ENCODE peak calls at places on chromosomes 6 and 20, in eight cellular contexts. Q is CD4-positive, alpha-beta memory T cell; N is hepatocyte; E is left ventricle myocardium inferior; J is lung; Z is substantia nigra; H is transverse colon; K is breast epithelium. U is an unnamed sample.

GRCh38 chr6:149896491-149896890 is 1.4 kb downstream of the RAET1E start:
- DNase-seq in Z (no peak), E (no peak), K (no peak), J (no peak), N (no peak), Q (no peak), H (no peak), U (no peak)

GRCh38 chr20:20782221-20782620 is 69.8 kb upstream of the RALGAPA2 start:
- DNase-seq in E (no peak), Q (no peak), N (no peak), Z (no peak), H (no peak), J (no peak), K (no peak), U (no peak)

GRCh38 chr6:140052757-140053729 is 678.6 kb upstream of the CITED2 start:
- DNase-seq in K (no peak), J (no peak), Q (no peak), Z (no peak), E (no peak), N (peak; percentile 30), H (no peak), U (no peak)

GRCh38 chr20:34215711-34216381 is 25.4 kb upstream of the ASIP start:
- DNase-seq in J (peak; percentile 85), Z (peak; percentile 68), K (peak; percentile 73), N (peak; percentile 92), E (peak; percentile 87), Q (peak; percentile 12), H (peak; percentile 78), U (peak; percentile 48)

GRCh38 chr20:33262658-33263065 is 20.4 kb upstream of the BPIFB1 start:
- DNase-seq in K (no peak), N (peak; percentile 86), E (no peak), Q (no peak), Z (peak; percentile 46), H (no peak), J (no peak), U (no peak)

GRCh38 chr20:32521780-32522524 is 63.2 kb downstream of the NOL4L start:
- DNase-seq in Q (peak; percentile 65), H (peak; percentile 74), E (peak; percentile 49), K (peak; percentile 75), J (peak; percentile 68), Z (peak; percentile 51), N (peak; percentile 92), U (no peak)

GRCh38 chr6:90222724-90223198 is 73.9 kb downstream of the BACH2 start:
- DNase-seq in E (no peak), K (no peak), N (peak; percentile 64), J (no peak), H (no peak), Q (no peak), Z (no peak), U (no peak)

GRCh38 chr6:158660331-158660730 is 10.5 kb downstream of the SYTL3 start:
- DNase-seq in H (peak; percentile 61), Z (no peak), N (peak; percentile 71), K (no peak), Q (peak; percentile 70), E (no peak), J (no peak), U (peak; percentile 38)

GRCh38 chr6:40805336-40805735 is 218.2 kb upstream of the LRFN2 start:
- DNase-seq in N (no peak), Q (no peak), H (no peak), K (no peak), E (no peak), J (no peak), Z (no peak), U (no peak)

GRCh38 chr20:52806918-52807317 is 165.2 kb upstream of the TSHZ2 start:
- DNase-seq in K (no peak), J (no peak), Q (no peak), N (no peak), Z (no peak), H (no peak), E (no peak), U (no peak)

GRCh38 chr6:100726741-100727140 is 154.4 kb downstream of the ASCC3 start:
- DNase-seq in J (no peak), E (no peak), K (no peak), N (no peak), Z (no peak), Q (no peak), H (no peak), U (no peak)

GRCh38 chr6:129104131-129104530 is 221.2 kb downstream of the LAMA2 start:
- DNase-seq in E (no peak), Z (no peak), K (no peak), H (no peak), Q (no peak), J (no peak), N (no peak), U (no peak)

GRCh38 chr20:46964299-46965123 is 69.9 kb downstream of the EYA2 start:
- DNase-seq in E (no peak), J (no peak), H (no peak), K (no peak), Q (no peak), Z (no peak), N (no peak), U (no peak)

GRCh38 chr6:35014341-35014740 is 125.3 kb downstream of the ANKS1A start:
- DNase-seq in N (no peak), J (no peak), K (no peak), H (no peak), E (no peak), Q (no peak), Z (peak; percentile 71), U (no peak)

GRCh38 chr6:35015996-35016395 is 125.1 kb downstream of the TCP11 start:
- DNase-seq in E (no peak), K (no peak), Q (no peak), J (no peak), N (no peak), H (no peak), Z (no peak), U (no peak)

GRCh38 chr6:35014786-35015185 is 125.7 kb downstream of the ANKS1A start:
- DNase-seq in Z (no peak), K (no peak), E (no peak), Q (no peak), N (no peak), H (no peak), J (no peak), U (no peak)

GRCh38 chr6:35015476-35015875 is 125.7 kb downstream of the TCP11 start:
- DNase-seq in Z (no peak), Q (no peak), N (no peak), E (no peak), H (no peak), K (no peak), J (no peak), U (no peak)

GRCh38 chr6:35013701-35014100 is 124.6 kb downstream of the ANKS1A start:
- DNase-seq in N (no peak), E (no peak), Z (no peak), J (no peak), K (no peak), Q (no peak), H (no peak), U (no peak)
- H3K27ac ChIP-seq in N (no peak overlapping the region), E (peak overlapping the region; percentile 96), Z (peak overlapping the region; percentile 79), J (no peak overlapping the region), K (peak overlapping the region; percentile 13), Q (no peak overlapping the region), H (peak overlapping the region; percentile 5), U (no peak overlapping the region)

GRCh38 chr6:106511274-106512047 is 117.8 kb downstream of the RTN4IP1 start:
- DNase-seq in Q (peak; percentile 27), H (peak; percentile 39), E (no peak), K (peak; percentile 56), Z (no peak), J (no peak), N (peak; percentile 41), U (peak; percentile 70)
- H3K27ac ChIP-seq in Q (peak overlapping the region; percentile 98), H (peak overlapping the region; percentile 89), E (peak overlapping the region; percentile 71), K (peak overlapping the region; percentile 93), Z (no peak overlapping the region), J (no peak overlapping the region), N (no peak overlapping the region), U (peak overlapping the region; percentile 67)

GRCh38 chr20:50731055-50731929 is at the start of gene PARD6B:
- DNase-seq in H (peak; percentile 99), N (peak; percentile 100), K (peak; percentile 99), E (peak; percentile 96), Z (peak; percentile 95), J (peak; percentile 97), Q (peak; percentile 100), U (peak; percentile 98)

GRCh38 chr20:50728981-50729874 is 2.2 kb upstream of the PARD6B start:
- DNase-seq in H (peak; percentile 73), Q (no peak), K (no peak), Z (no peak), E (no peak), N (peak; percentile 61), J (peak; percentile 55), U (no peak)

GRCh38 chr20:50728486-50728980 is 2.8 kb upstream of the PARD6B start:
- DNase-seq in Z (no peak), Q (no peak), H (no peak), N (no peak), E (no peak), K (no peak), J (no peak), U (no peak)

GRCh38 chr20:50730765-50731054 is 670 bp upstream of the PARD6B start:
- DNase-seq in Z (no peak), H (no peak), Q (no peak), J (no peak), N (no peak), K (no peak), E (no peak), U (no peak)

DNA sequence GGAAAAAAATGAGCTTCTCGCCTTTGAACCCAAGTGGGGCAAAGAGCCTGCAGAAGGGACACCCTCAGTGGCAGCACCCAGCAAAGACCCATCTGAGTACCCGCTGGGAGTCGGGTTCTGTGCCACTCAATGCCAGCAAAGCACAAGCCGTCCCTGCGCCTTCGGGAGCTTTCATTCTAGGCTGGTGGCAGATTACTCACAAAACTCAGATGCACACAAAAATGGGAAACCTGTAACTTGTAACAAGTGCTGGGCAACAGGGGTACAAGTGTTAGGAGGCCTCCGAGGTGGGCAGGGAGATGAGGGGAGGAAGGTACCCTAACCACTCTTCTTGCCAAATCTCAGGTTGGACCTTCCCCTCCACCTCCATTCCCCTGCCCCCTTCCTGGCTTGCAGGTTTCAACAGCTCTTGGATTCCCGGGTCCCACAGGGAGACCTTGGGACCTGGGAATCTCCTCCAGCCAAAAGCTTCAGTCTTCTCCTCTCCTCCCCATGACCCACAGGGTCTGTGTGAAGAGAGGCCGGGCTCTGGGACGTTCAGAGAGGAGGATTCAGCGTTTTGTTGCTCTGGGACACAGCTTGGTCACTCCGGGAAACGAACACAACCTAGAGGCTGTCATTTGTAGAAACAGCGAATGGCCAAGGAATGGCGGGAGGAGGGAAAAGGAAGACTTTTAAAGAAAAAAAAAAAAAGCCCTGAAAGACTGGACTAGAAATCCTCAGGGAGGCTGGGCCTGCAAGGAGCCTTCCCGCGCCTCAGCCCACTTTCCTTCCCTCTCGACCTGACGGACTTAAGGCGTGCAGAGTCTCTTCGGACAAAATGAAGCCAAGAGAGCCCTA is 1.2 kb upstream of the PARD6B start:
- DNase-seq in Z (no peak), E (no peak), K (no peak), N (no peak), J (no peak), Q (no peak), H (peak; percentile 25), U (no peak)
- H3K27ac ChIP-seq in Z (peak overlapping the region; percentile 40), E (peak overlapping the region; percentile 90), K (peak overlapping the region; percentile 89), N (peak overlapping the region; percentile 96), J (peak overlapping the region; percentile 68), Q (peak overlapping the region; percentile 49), H (peak overlapping the region; percentile 89), U (peak overlapping the region; percentile 71)

DNA sequence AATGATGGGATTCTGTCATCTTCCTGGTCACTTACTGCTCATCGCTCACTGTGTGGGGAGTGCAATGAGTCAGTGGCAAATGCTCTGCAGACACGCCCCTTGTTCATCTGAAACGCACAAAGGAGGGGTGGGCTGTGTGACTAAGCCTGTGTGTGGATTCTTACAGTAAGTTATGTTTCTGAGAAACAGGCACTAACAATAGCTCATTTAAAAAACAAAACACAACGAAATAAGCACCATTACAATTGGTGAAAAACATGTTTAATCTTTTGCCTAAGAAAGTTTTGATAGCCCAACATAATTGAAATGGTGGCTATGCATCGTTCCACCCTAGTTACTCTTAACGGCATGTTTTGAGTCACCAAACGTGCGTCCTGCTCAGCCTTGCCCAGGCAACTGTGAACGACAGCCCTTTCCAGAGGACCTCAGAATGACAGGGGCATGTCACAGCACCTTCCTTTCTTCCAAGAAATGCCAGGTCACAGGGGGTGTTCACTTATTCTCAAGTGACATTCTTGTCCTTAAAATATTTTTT is 118.4 kb upstream of the SGK1 start:
- DNase-seq in K (no peak), E (no peak), Z (peak; percentile 60), H (peak; percentile 24), J (peak; percentile 47), N (peak; percentile 71), Q (no peak), U (peak; percentile 78)
- H3K27ac ChIP-seq in K (no peak overlapping the region), E (peak overlapping the region; percentile 60), Z (peak overlapping the region; percentile 82), H (no peak overlapping the region), J (peak overlapping the region; percentile 53), N (no peak overlapping the region), Q (no peak overlapping the region), U (no peak overlapping the region)

U was measured in ascending aorta.